ENCODE peak calls at places on chromosomes 4 and X, in seven cellular contexts. One of them, this sample, is unnamed.

GRCh38 chr4:94214703-94215360 is 7.2 kb downstream of the SMARCAD1 start:
- DNase-seq in HCEC 1CT: no peak
- DNase-seq in mucosa of descending colon: no peak
- DNase-seq in amniotic stem cell: no peak
- DNase-seq in AG04450: no peak
- DNase-seq in fibroblast of the aortic adventitia: no peak
- DNase-seq in sciatic nerve: no peak
- DNase-seq in this sample: no peak

GRCh38 chr4:234178-234577 is 71.1 kb downstream of the ZNF732 start:
- DNase-seq in sciatic nerve: no peak
- DNase-seq in amniotic stem cell: no peak
- DNase-seq in mucosa of descending colon: no peak
- DNase-seq in AG04450: no peak
- DNase-seq in HCEC 1CT: no peak
- DNase-seq in fibroblast of the aortic adventitia: no peak
- DNase-seq in this sample: no peak

GRCh38 chr4:74110670-74111069 is 11.7 kb upstream of the CXCL2 start:
- DNase-seq in AG04450: no peak
- DNase-seq in fibroblast of the aortic adventitia: no peak
- DNase-seq in sciatic nerve: no peak
- DNase-seq in mucosa of descending colon: no peak
- DNase-seq in amniotic stem cell: no peak
- DNase-seq in HCEC 1CT: no peak
- DNase-seq in this sample: no peak

GRCh38 chrX:14354541-14354940 is 174.8 kb upstream of the GLRA2 start:
- DNase-seq in AG04450: no peak
- DNase-seq in fibroblast of the aortic adventitia: peak
- DNase-seq in HCEC 1CT: no peak
- DNase-seq in amniotic stem cell: no peak
- DNase-seq in sciatic nerve: no peak
- DNase-seq in mucosa of descending colon: no peak
- DNase-seq in this sample: peak

GRCh38 chr4:121696140-121696640 is 590 bp downstream of the ANXA5 start:
- DNase-seq in sciatic nerve: peak
- DNase-seq in HCEC 1CT: peak
- DNase-seq in amniotic stem cell: peak
- DNase-seq in AG04450: peak
- DNase-seq in fibroblast of the aortic adventitia: peak
- DNase-seq in mucosa of descending colon: peak
- DNase-seq in this sample: peak

GRCh38 chrX:7689791-7690412 is 153.1 kb upstream of the VCX start:
- DNase-seq in sciatic nerve: no peak
- DNase-seq in AG04450: no peak
- DNase-seq in fibroblast of the aortic adventitia: no peak
- DNase-seq in HCEC 1CT: no peak
- DNase-seq in amniotic stem cell: no peak
- DNase-seq in mucosa of descending colon: no peak
- DNase-seq in this sample: no peak

GRCh38 chrX:8237718-8238117 is 66.7 kb upstream of the VCX2 start:
- DNase-seq in sciatic nerve: no peak
- DNase-seq in amniotic stem cell: no peak
- DNase-seq in AG04450: no peak
- DNase-seq in mucosa of descending colon: no peak
- DNase-seq in fibroblast of the aortic adventitia: no peak
- DNase-seq in HCEC 1CT: no peak
- DNase-seq in this sample: no peak

GRCh38 chr4:40940317-40940720 is 190.6 kb downstream of the NSUN7 start:
- DNase-seq in HCEC 1CT: no peak
- DNase-seq in fibroblast of the aortic adventitia: peak
- DNase-seq in AG04450: no peak
- DNase-seq in amniotic stem cell: no peak
- DNase-seq in sciatic nerve: peak
- DNase-seq in mucosa of descending colon: no peak
- DNase-seq in this sample: peak

GRCh38 chr4:121827851-121828250 is 4.2 kb upstream of the CCNA2 start:
- DNase-seq in mucosa of descending colon: no peak
- DNase-seq in amniotic stem cell: no peak
- DNase-seq in sciatic nerve: no peak
- DNase-seq in fibroblast of the aortic adventitia: peak
- DNase-seq in HCEC 1CT: peak
- DNase-seq in AG04450: no peak
- DNase-seq in this sample: peak

GRCh38 chr4:157425897-157426296 is 205.4 kb downstream of the GRIA2 start:
- DNase-seq in amniotic stem cell: no peak
- DNase-seq in fibroblast of the aortic adventitia: no peak
- DNase-seq in HCEC 1CT: no peak
- DNase-seq in AG04450: no peak
- DNase-seq in sciatic nerve: no peak
- DNase-seq in mucosa of descending colon: no peak
- DNase-seq in this sample: no peak

GRCh38 chrX:23981711-23982110 is 45.3 kb downstream of the KLHL15 start:
- DNase-seq in mucosa of descending colon: no peak
- DNase-seq in fibroblast of the aortic adventitia: no peak
- DNase-seq in sciatic nerve: no peak
- DNase-seq in HCEC 1CT: no peak
- DNase-seq in amniotic stem cell: no peak
- DNase-seq in AG04450: no peak
- DNase-seq in this sample: no peak

GRCh38 chr4:147825451-147826287 is 93.8 kb downstream of the ARHGAP10 start:
- DNase-seq in HCEC 1CT: peak
- DNase-seq in sciatic nerve: no peak
- DNase-seq in amniotic stem cell: no peak
- DNase-seq in fibroblast of the aortic adventitia: peak
- DNase-seq in AG04450: no peak
- DNase-seq in mucosa of descending colon: no peak
- DNase-seq in this sample: peak

GRCh38 chr4:186067757-186068385 is 1.1 kb upstream of the TLR3 start:
- DNase-seq in amniotic stem cell: no peak
- DNase-seq in mucosa of descending colon: no peak
- DNase-seq in AG04450: no peak
- DNase-seq in HCEC 1CT: peak
- DNase-seq in fibroblast of the aortic adventitia: peak
- DNase-seq in sciatic nerve: peak
- DNase-seq in this sample: peak

GRCh38 chr4:139099366-139099982 is 77.5 kb downstream of the ELF2 start:
- DNase-seq in HCEC 1CT: peak
- DNase-seq in AG04450: peak
- DNase-seq in sciatic nerve: peak
- DNase-seq in fibroblast of the aortic adventitia: peak
- DNase-seq in mucosa of descending colon: no peak
- DNase-seq in amniotic stem cell: peak
- DNase-seq in this sample: peak

GRCh38 chrX:49039598-49040375 is 3.4 kb downstream of the TFE3 start:
- DNase-seq in HCEC 1CT: peak
- DNase-seq in fibroblast of the aortic adventitia: peak
- DNase-seq in amniotic stem cell: peak
- DNase-seq in sciatic nerve: peak
- DNase-seq in AG04450: peak
- DNase-seq in mucosa of descending colon: peak
- DNase-seq in this sample: peak

GRCh38 chr4:128572778-128573241 is 236.7 kb upstream of the JADE1 start:
- DNase-seq in amniotic stem cell: no peak
- DNase-seq in HCEC 1CT: no peak
- DNase-seq in mucosa of descending colon: no peak
- DNase-seq in sciatic nerve: no peak
- DNase-seq in AG04450: no peak
- DNase-seq in fibroblast of the aortic adventitia: no peak
- DNase-seq in this sample: no peak

GRCh38 chrX:73508861-73509260 is 54.1 kb upstream of the CHIC1 start:
- DNase-seq in mucosa of descending colon: no peak
- DNase-seq in amniotic stem cell: no peak
- DNase-seq in fibroblast of the aortic adventitia: no peak
- DNase-seq in HCEC 1CT: no peak
- DNase-seq in sciatic nerve: no peak
- DNase-seq in AG04450: no peak
- DNase-seq in this sample: no peak

GRCh38 chr4:185318679-185319078 is 77.0 kb downstream of the LRP2BP start:
- DNase-seq in amniotic stem cell: no peak
- DNase-seq in HCEC 1CT: no peak
- DNase-seq in AG04450: no peak
- DNase-seq in fibroblast of the aortic adventitia: no peak
- DNase-seq in sciatic nerve: no peak
- DNase-seq in mucosa of descending colon: no peak
- DNase-seq in this sample: peak

GRCh38 chr4:68077737-68078136 is 51.9 kb downstream of the TMPRSS11F start:
- DNase-seq in sciatic nerve: no peak
- DNase-seq in HCEC 1CT: no peak
- DNase-seq in AG04450: no peak
- DNase-seq in fibroblast of the aortic adventitia: no peak
- DNase-seq in amniotic stem cell: no peak
- DNase-seq in mucosa of descending colon: no peak
- DNase-seq in this sample: no peak

GRCh38 chr4:40038972-40039371 is 17.7 kb upstream of the N4BP2 start:
- DNase-seq in amniotic stem cell: no peak
- DNase-seq in mucosa of descending colon: no peak
- DNase-seq in HCEC 1CT: peak
- DNase-seq in sciatic nerve: no peak
- DNase-seq in AG04450: no peak
- DNase-seq in fibroblast of the aortic adventitia: peak
- DNase-seq in this sample: peak

GRCh38 chrX:55524487-55524886 is 34.8 kb upstream of the USP51 start:
- DNase-seq in AG04450: no peak
- DNase-seq in HCEC 1CT: no peak
- DNase-seq in sciatic nerve: no peak
- DNase-seq in mucosa of descending colon: no peak
- DNase-seq in amniotic stem cell: no peak
- DNase-seq in fibroblast of the aortic adventitia: peak
- DNase-seq in this sample: peak

GRCh38 chr4:7839856-7840255 is 99.8 kb downstream of the AFAP1 start:
- DNase-seq in fibroblast of the aortic adventitia: no peak
- DNase-seq in amniotic stem cell: no peak
- DNase-seq in mucosa of descending colon: no peak
- DNase-seq in AG04450: no peak
- DNase-seq in sciatic nerve: no peak
- DNase-seq in HCEC 1CT: no peak
- DNase-seq in this sample: no peak

GRCh38 chrX:132822634-132823012 is 135.8 kb downstream of the HS6ST2 start:
- DNase-seq in fibroblast of the aortic adventitia: no peak
- DNase-seq in mucosa of descending colon: no peak
- DNase-seq in AG04450: no peak
- DNase-seq in HCEC 1CT: no peak
- DNase-seq in amniotic stem cell: no peak
- DNase-seq in sciatic nerve: no peak
- DNase-seq in this sample: no peak

GRCh38 chrX:55489315-55490009 is at the start of gene USP51:
- DNase-seq in amniotic stem cell: no peak
- DNase-seq in fibroblast of the aortic adventitia: peak
- DNase-seq in mucosa of descending colon: peak
- DNase-seq in HCEC 1CT: no peak
- DNase-seq in AG04450: no peak
- DNase-seq in sciatic nerve: peak
- DNase-seq in this sample: peak

GRCh38 chrX:76127341-76127740 is 45.5 kb upstream of the PBDC1 start:
- DNase-seq in mucosa of descending colon: no peak
- DNase-seq in amniotic stem cell: no peak
- DNase-seq in sciatic nerve: no peak
- DNase-seq in AG04450: no peak
- DNase-seq in fibroblast of the aortic adventitia: no peak
- DNase-seq in HCEC 1CT: no peak
- DNase-seq in this sample: no peak

GRCh38 chr4:53645108-53645507 is 53.8 kb upstream of the LNX1 start:
- DNase-seq in fibroblast of the aortic adventitia: no peak
- DNase-seq in HCEC 1CT: no peak
- DNase-seq in AG04450: no peak
- DNase-seq in sciatic nerve: no peak
- DNase-seq in mucosa of descending colon: no peak
- DNase-seq in amniotic stem cell: no peak
- DNase-seq in this sample: no peak

GRCh38 chr4:183632689-183633088 is 26.3 kb downstream of the RWDD4 start:
- DNase-seq in fibroblast of the aortic adventitia: no peak
- DNase-seq in AG04450: no peak
- DNase-seq in HCEC 1CT: no peak
- DNase-seq in mucosa of descending colon: no peak
- DNase-seq in sciatic nerve: no peak
- DNase-seq in amniotic stem cell: no peak
- DNase-seq in this sample: no peak

GRCh38 chr4:165009493-165010227 is 22.1 kb upstream of the TRIM60 start:
- DNase-seq in amniotic stem cell: no peak
- DNase-seq in mucosa of descending colon: no peak
- DNase-seq in AG04450: no peak
- DNase-seq in sciatic nerve: no peak
- DNase-seq in HCEC 1CT: no peak
- DNase-seq in fibroblast of the aortic adventitia: no peak
- DNase-seq in this sample: no peak